ENCODE peak calls at places on chromosomes 12 and 14, in four cellular contexts. A, X, N and S are unnamed samples.

GRCh38 chr14:20836668-20837338 is 34.2 kb upstream of the RNASE1 start:
- DNase-seq in A (no peak), N (no peak), X (peak), S (peak)

GRCh38 chr12:67742461-67742860 is 93.9 kb downstream of the DYRK2 start:
- DNase-seq in N (no peak), A (no peak), X (no peak), S (no peak)

GRCh38 chr12:123107926-123108681 is 42.8 kb downstream of the PITPNM2 start:
- DNase-seq in X (no peak), N (no peak), A (no peak), S (no peak)

GRCh38 chr12:62977419-62977818 is 42.5 kb upstream of the PPM1H start:
- DNase-seq in A (no peak), X (no peak), N (peak), S (no peak)

GRCh38 chr12:105204916-105205315 is 31.1 kb downstream of the APPL2 start:
- DNase-seq in A (no peak), N (no peak), X (no peak), S (no peak)

GRCh38 chr12:124381454-124382207 is 86.7 kb downstream of the RFLNA start:
- DNase-seq in A (no peak), N (peak), X (peak), S (peak)

GRCh38 chr14:91119556-91120311 is 5.9 kb downstream of the DGLUCY start:
- DNase-seq in X (peak), A (no peak), N (no peak), S (no peak)

GRCh38 chr14:38786921-38787320 is 316.1 kb downstream of the SEC23A start:
- DNase-seq in X (no peak), A (no peak), N (no peak), S (no peak)

GRCh38 chr12:15268927-15269552 is 47.8 kb upstream of the RERG start:
- DNase-seq in A (peak), N (no peak), X (peak), S (peak)

GRCh38 chr14:32542507-32542906 is 213.4 kb downstream of the AKAP6 start:
- DNase-seq in A (peak), X (no peak), N (peak), S (no peak)

GRCh38 chr14:34043627-34044372 is 92.9 kb upstream of the EGLN3 start:
- DNase-seq in N (peak), A (peak), X (peak), S (no peak)

GRCh38 chr12:4290011-4290790 is 16.6 kb downstream of the CCND2 start:
- DNase-seq in A (no peak), N (no peak), X (no peak), S (no peak)

GRCh38 chr14:71415404-71415690 is 508.1 kb downstream of the PCNX1 start:
- DNase-seq in N (no peak), A (no peak), X (no peak), S (no peak)

GRCh38 chr14:100201701-100202100 is 37.2 kb upstream of the YY1 start:
- DNase-seq in X (no peak), A (no peak), N (no peak), S (no peak)

GRCh38 chr12:94205738-94206310 is 57.4 kb downstream of the PLXNC1 start:
- DNase-seq in A (no peak), N (no peak), X (no peak), S (no peak)

GRCh38 chr12:58277231-58277630 is 335.9 kb downstream of the ATP23 start:
- DNase-seq in A (no peak), X (no peak), N (no peak), S (no peak)

GRCh38 chr12:132561784-132562156 is 48.6 kb downstream of the LRCOL1 start:
- DNase-seq in N (peak), A (peak), X (peak), S (peak)

GRCh38 chr14:37709419-37710195 is 114.2 kb downstream of the TTC6 start:
- DNase-seq in A (no peak), N (no peak), X (peak), S (no peak)

GRCh38 chr12:38844237-38844636 is 61.2 kb downstream of the CPNE8 start:
- DNase-seq in X (no peak), A (no peak), N (no peak), S (no peak)

GRCh38 chr12:10540776-10541205 is 35.1 kb downstream of the EIF2S3B start:
- DNase-seq in N (no peak), A (no peak), X (peak), S (no peak)

GRCh38 chr12:15550778-15551177 is 228.5 kb downstream of the PTPRO start:
- DNase-seq in N (no peak), A (no peak), X (no peak), S (no peak)

GRCh38 chr12:62632521-62632920 is 165.9 kb downstream of the MON2 start:
- DNase-seq in X (peak), A (peak), N (peak), S (peak)

GRCh38 chr12:102144221-102144620 is 24.2 kb downstream of the PARPBP start:
- DNase-seq in N (no peak), A (no peak), X (no peak), S (no peak)

GRCh38 chr14:95871531-95871930 is 5.1 kb upstream of the TUNAR start:
- DNase-seq in X (no peak), N (no peak), A (no peak), S (no peak)

GRCh38 chr14:102590667-102591099 is 1.8 kb upstream of the RCOR1 start:
- DNase-seq in N (peak), X (peak), A (no peak), S (peak)

GRCh38 chr14:100421756-100422470 is 98.8 kb downstream of the SLC25A47 start:
- DNase-seq in X (no peak), N (no peak), A (no peak), S (no peak)

GRCh38 chr12:30021046-30021833 is 237.5 kb upstream of the TMTC1 start:
- DNase-seq in A (no peak), N (no peak), X (no peak), S (no peak)